ENCODE peak calls at places on chromosomes 7 and 10, in five cellular contexts. H, Z, R, A and E are unnamed samples. For H3K9me3, the result is how much of the 10 kb centered on the place peaks cover.

GRCh38 chr7:47227762-47228177 is 354.1 kb downstream of the TNS3 start:
- DNase-seq in H (no peak), Z (no peak), R (no peak), A (peak), E (peak)

GRCh38 chr10:124353896-124354295 is 64.8 kb downstream of the OAT start:
- DNase-seq in H (no peak), Z (peak), R (no peak), A (no peak), E (no peak)

GRCh38 chr10:51867956-51868355 is 168.6 kb upstream of the CSTF2T start:
- DNase-seq in H (no peak), Z (no peak), R (no peak), A (no peak), E (no peak)

GRCh38 chr10:13759167-13759566 is 172.4 kb downstream of the PRPF18 start:
- DNase-seq in H (no peak), Z (no peak), R (no peak), A (no peak), E (no peak)

GRCh38 chr10:123149568-123150228 is 1.8 kb downstream of the HMX2 start:
- DNase-seq in H (no peak), Z (no peak), R (no peak), A (peak), E (no peak)

GRCh38 chr7:113086431-113086888 is at the start of gene GPR85:
- DNase-seq in H (no peak), Z (peak), R (no peak), A (peak), E (peak)

GRCh38 chr7:7953761-7954160 is 14.8 kb upstream of the GLCCI1 start:
- DNase-seq in H (no peak), Z (no peak), R (no peak), A (no peak), E (no peak)

GRCh38 chr10:126049741-126050140 is 153.4 kb downstream of the FANK1 start:
- DNase-seq in H (no peak), Z (no peak), R (no peak), A (no peak), E (no peak)

GRCh38 chr7:13628231-13629001 is 361.1 kb downstream of the ETV1 start:
- DNase-seq in H (no peak), Z (no peak), R (no peak), A (no peak), E (no peak)

GRCh38 chr7:101402081-101402779 is 39.6 kb downstream of the COL26A1 start:
- DNase-seq in H (no peak), Z (no peak), R (no peak), A (peak), E (no peak)

GRCh38 chr7:149316606-149317005 is 54.6 kb downstream of the ZNF783 start:
- DNase-seq in H (no peak), Z (no peak), R (no peak), A (no peak), E (no peak)

GRCh38 chr7:149319376-149319775 is 57.4 kb downstream of the ZNF783 start:
- DNase-seq in H (no peak), Z (no peak), R (no peak), A (no peak), E (no peak)

GRCh38 chr7:149321978-149322541 is 60.1 kb downstream of the ZNF783 start:
- DNase-seq in H (no peak), Z (no peak), R (no peak), A (no peak), E (no peak)

GRCh38 chr7:149320313-149321124 is 58.5 kb downstream of the ZNF783 start:
- DNase-seq in H (no peak), Z (no peak), R (no peak), A (no peak), E (no peak)

GRCh38 chr7:149317986-149318672 is 56.1 kb downstream of the ZNF783 start:
- DNase-seq in H (no peak), Z (no peak), R (no peak), A (no peak), E (no peak)
- H3K4me3 ChIP-seq in H (no peak), Z (no peak), R (no peak), A (no peak), E (no peak)

DNA sequence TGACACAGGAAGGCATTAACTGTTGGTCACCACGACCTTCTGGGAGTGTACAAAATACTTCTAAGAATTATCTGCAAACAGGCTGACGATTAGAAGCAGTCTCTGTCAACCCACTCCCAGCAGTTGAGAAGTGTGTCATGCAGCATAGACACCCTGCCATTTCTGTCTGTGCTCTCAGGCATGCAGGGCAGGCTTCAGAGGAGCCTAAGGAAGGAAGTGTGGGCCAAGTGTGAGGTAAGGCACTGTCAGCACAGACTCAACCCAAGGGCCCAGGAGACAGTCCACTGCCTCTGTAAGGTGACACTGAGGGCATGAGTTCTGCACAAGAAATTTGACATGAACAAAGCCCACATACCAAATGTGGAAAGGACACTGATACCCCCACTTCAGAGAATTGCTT is 109.0 kb upstream of the VIPR2 start:
- DNase-seq in H (no peak), Z (no peak), R (peak), A (no peak), E (no peak)
- H3K9me3 ChIP-seq in H (under half), Z (under half), R (under half), A (under half), E (under half)

GRCh38 chr7:16397497-16398210 is 23.7 kb downstream of the CRPPA start:
- DNase-seq in H (no peak), Z (no peak), R (no peak), A (no peak), E (no peak)
- H3K4me3 ChIP-seq in H (no peak), Z (no peak), R (no peak), A (no peak), E (no peak)

GRCh38 chr7:154817224-154817896 is 185.6 kb downstream of the PAXIP1 start:
- DNase-seq in H (no peak), Z (no peak), R (no peak), A (no peak), E (no peak)

GRCh38 chr7:154812027-154812426 is 190.9 kb downstream of the PAXIP1 start:
- DNase-seq in H (no peak), Z (no peak), R (no peak), A (no peak), E (no peak)
- H3K9me3 ChIP-seq in H (under half), Z (under half), R (under half), A (under half), E (under half)

DNA sequence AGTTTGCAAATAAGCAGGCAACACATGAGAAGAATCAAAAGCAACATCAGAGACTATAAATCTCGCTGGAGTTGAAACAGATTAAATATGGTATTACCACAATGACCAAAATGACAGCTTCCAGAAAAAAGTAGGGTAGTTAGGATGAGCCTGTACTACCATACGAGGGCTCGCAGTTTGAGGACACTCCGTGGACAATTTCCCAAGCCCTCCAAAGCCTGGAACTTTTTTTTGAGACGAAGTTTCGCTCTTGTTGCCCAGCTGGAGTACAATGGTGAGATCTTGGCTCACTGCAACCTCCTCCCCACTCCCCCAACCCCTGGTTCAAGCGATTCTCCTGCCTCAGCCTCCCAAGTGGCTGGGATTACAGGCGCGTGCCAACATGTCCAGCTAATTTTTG is 1.0 kb downstream of the LRRC17 start:
- DNase-seq in H (no peak), Z (no peak), R (no peak), A (no peak), E (no peak)
- H3K4me3 ChIP-seq in H (peak), Z (peak), R (no peak), A (no peak), E (peak)

GRCh38 chr7:260441-261281 is 29.3 kb upstream of the FOXL3 start:
- DNase-seq in H (no peak), Z (no peak), R (no peak), A (peak), E (no peak)

GRCh38 chr7:262251-262572 is 27.8 kb upstream of the FOXL3 start:
- DNase-seq in H (no peak), Z (no peak), R (no peak), A (peak), E (no peak)

GRCh38 chr7:259751-260405 is 30.1 kb upstream of the FOXL3 start:
- DNase-seq in H (no peak), Z (no peak), R (no peak), A (peak), E (no peak)

GRCh38 chr7:259191-259505 is 30.8 kb upstream of the FOXL3 start:
- DNase-seq in H (no peak), Z (no peak), R (no peak), A (no peak), E (no peak)

DNA sequence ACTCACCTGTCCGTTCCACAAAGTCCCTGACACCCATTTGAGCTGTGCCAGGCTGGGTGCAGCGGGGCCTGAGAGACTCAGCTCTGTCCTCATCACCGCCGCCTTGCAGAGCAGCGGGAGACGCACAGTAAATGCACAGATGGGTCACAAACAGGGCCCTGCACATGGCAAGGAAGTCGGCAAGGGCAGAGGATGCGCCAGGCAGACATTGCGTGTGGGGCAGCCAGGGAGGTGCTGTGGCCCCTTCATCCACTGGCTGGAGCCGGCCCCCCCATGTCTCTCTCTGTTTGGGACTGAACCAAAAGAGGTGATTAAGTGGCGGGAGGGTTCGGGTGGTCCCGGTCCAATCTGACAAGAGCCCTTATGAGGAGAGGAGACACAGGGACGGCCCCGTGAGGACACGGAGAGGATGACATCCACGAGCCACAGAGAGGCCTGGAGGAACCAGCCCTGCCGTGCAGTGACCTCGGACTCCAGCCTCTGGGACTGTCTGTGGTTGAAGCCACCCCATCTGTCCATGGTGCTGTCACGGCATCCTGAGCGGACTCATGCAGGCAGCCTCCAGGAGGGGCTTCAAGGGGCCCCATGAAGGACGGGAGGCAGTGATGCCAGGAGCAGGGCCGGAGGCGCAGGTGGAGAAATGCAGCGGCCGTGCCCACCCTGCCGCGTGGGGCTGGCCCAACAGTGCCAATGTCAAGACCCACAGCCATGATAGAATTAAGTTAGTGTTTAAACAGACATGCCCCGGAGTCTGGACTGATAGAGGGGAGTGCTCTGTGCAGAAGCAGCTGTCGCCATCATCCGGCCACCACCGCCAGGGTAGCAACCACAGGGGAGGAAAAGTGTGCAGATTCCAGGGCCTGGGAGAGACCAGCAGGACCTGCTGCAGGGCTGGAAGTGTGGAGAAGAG is 28.4 kb upstream of the FOXL3 start:
- DNase-seq in H (no peak), Z (no peak), R (no peak), A (peak), E (no peak)
- H3K9me3 ChIP-seq in H (under half), Z (under half), R (under half), A (under half), E (under half)

GRCh38 chr7:27175005-27175625 is 995 bp upstream of the HOXA10 start:
- DNase-seq in H (no peak), Z (no peak), R (no peak), A (peak), E (peak)
- H3K4me3 ChIP-seq in H (peak), Z (peak), R (no peak), A (peak), E (peak)

GRCh38 chr10:133461841-133462240 is 8.1 kb downstream of the SCART1 start:
- DNase-seq in H (no peak), Z (no peak), R (no peak), A (no peak), E (no peak)
- H3K9me3 ChIP-seq in H (under half), Z (under half), R (under half), A (under half), E (under half)